ENCODE peak calls at places on chromosomes 12 and 14, in nine cellular contexts. X, V, O, M, Y, Q, G, R and S are unnamed samples.

GRCh38 chr12:91023326-91024004 is 18.7 kb upstream of the EPYC start:
- DNase-seq in Q (no peak), O (no peak), R (no peak), M (no peak), X (no peak), G (no peak), Y (no peak), V (no peak), S (no peak)

GRCh38 chr12:109115758-109116610 is at the start of gene ACACB:
- DNase-seq in O (peak), V (peak), R (no peak), G (peak), Y (peak), X (peak), Q (peak), M (peak), S (no peak)

GRCh38 chr12:79690156-79690605 is 583 bp downstream of the PAWR start:
- DNase-seq in G (peak), Y (peak), O (peak), Q (peak), R (no peak), M (peak), X (no peak), V (no peak), S (no peak)

GRCh38 chr14:99252940-99253868 is 18.8 kb downstream of the BCL11B start:
- DNase-seq in O (no peak), X (no peak), M (peak), Y (no peak), V (no peak), R (no peak), Q (no peak), G (no peak), S (no peak)

GRCh38 chr12:32568241-32568640 is 110.9 kb upstream of the DNM1L start:
- DNase-seq in G (no peak), Q (peak), Y (no peak), M (no peak), X (no peak), O (no peak), V (no peak), R (peak), S (no peak)

GRCh38 chr14:61812347-61813100 is 50.3 kb downstream of the SNAPC1 start:
- DNase-seq in M (no peak), G (no peak), V (no peak), X (no peak), O (no peak), Y (peak), Q (no peak), R (no peak), S (no peak)

GRCh38 chr12:100797246-100797645 is 2.7 kb downstream of the ANO4 start:
- DNase-seq in V (no peak), X (no peak), G (no peak), R (no peak), Y (peak), M (no peak), Q (no peak), O (no peak), S (no peak)

GRCh38 chr14:104175041-104175440 is 36.7 kb downstream of the KIF26A start:
- DNase-seq in V (no peak), R (no peak), G (no peak), M (no peak), X (no peak), Y (no peak), Q (no peak), O (no peak), S (no peak)

GRCh38 chr12:72491399-72491798 is 219.2 kb downstream of the TRHDE start:
- DNase-seq in Q (no peak), X (no peak), O (no peak), R (no peak), Y (no peak), M (no peak), G (no peak), V (no peak), S (no peak)

GRCh38 chr14:85948163-85948562 is 418.2 kb downstream of the FLRT2 start:
- DNase-seq in V (no peak), G (no peak), R (no peak), Q (no peak), O (no peak), M (no peak), X (peak), Y (no peak), S (no peak)

GRCh38 chr12:54259194-54260011 is 20.5 kb downstream of the CBX5 start:
- DNase-seq in X (no peak), M (peak), V (peak), G (peak), O (peak), Y (peak), Q (no peak), R (peak), S (no peak)
- H3K4me3 ChIP-seq in X (no peak), M (peak), V (peak), G (peak), O (peak), Y (peak), Q (no peak), R (peak), S (peak)

GRCh38 chr14:78902010-78902623 is 731.9 kb downstream of the NRXN3 start:
- DNase-seq in G (no peak), O (peak), R (no peak), Q (peak), V (peak), Y (peak), X (peak), M (no peak), S (no peak)

DNA sequence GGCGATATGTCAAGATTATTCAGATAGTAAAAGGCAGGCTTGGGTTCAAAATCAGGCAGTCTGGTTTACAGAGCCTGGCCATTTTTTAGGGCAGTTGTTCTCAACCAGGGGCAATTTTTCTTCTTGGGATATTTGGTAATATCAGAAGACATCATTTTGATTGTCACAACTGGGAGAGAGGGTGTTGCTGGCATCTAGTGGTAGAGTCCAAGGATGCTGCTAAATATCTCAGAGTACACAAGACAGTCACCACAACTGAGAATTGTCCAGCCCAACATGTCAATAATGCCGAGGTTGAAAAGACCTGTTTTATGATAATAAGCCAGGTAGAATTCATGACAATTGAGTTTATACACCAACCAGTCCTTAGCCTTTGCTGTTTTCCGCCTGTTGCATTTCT is 733.9 kb downstream of the NRXN3 start:
- DNase-seq in G (no peak), R (no peak), X (no peak), O (no peak), V (no peak), Q (no peak), M (no peak), Y (no peak), S (no peak)
- TF ChIP-seq CTCF in G (no peak), R (peak), X (no peak), O (no peak), V (no peak), Q (no peak), M (no peak), Y (no peak), S (no peak)

GRCh38 chr14:91316761-91317160 is 72.3 kb upstream of the GPR68 start:
- DNase-seq in X (no peak), O (no peak), V (no peak), Y (no peak), G (no peak), R (no peak), M (peak), Q (no peak), S (no peak)

GRCh38 chr14:91315844-91316267 is 71.4 kb upstream of the GPR68 start:
- DNase-seq in O (peak), M (peak), R (no peak), X (peak), V (no peak), Y (no peak), Q (no peak), G (no peak), S (no peak)

GRCh38 chr14:91320266-91320665 is 75.8 kb upstream of the GPR68 start:
- DNase-seq in M (peak), R (no peak), V (no peak), Q (no peak), Y (no peak), O (no peak), G (no peak), X (no peak), S (no peak)

GRCh38 chr14:91318911-91319310 is 74.4 kb upstream of the GPR68 start:
- DNase-seq in X (no peak), M (peak), Y (no peak), V (no peak), G (no peak), O (no peak), R (no peak), Q (no peak), S (no peak)

GRCh38 chr14:91317381-91318313 is 73.1 kb upstream of the GPR68 start:
- DNase-seq in M (peak), Q (no peak), R (no peak), X (peak), V (peak), O (peak), Y (no peak), G (peak), S (no peak)
- TF ChIP-seq POLR2AphosphoS5 in M (peak), Q (no peak), R (no peak), X (peak), V (peak), O (peak), Y (no peak), G (no peak), S (no peak)

GRCh38 chr12:2075558-2076195 is 22.9 kb downstream of the CACNA1C start:
- DNase-seq in M (no peak), Q (no peak), O (no peak), X (no peak), V (no peak), G (no peak), Y (no peak), R (no peak), S (no peak)
- H3K4me3 ChIP-seq in M (no peak), Q (no peak), O (no peak), X (no peak), V (no peak), G (no peak), Y (no peak), R (no peak), S (no peak)

GRCh38 chr12:4763549-4763948 is 43.3 kb downstream of the GALNT8 start:
- DNase-seq in V (no peak), G (no peak), M (no peak), R (peak), Q (peak), Y (peak), O (no peak), X (no peak), S (no peak)
- TF ChIP-seq CTCF in V (no peak), G (no peak), M (no peak), R (peak), Q (peak), Y (peak), O (no peak), X (no peak), S (no peak)

DNA sequence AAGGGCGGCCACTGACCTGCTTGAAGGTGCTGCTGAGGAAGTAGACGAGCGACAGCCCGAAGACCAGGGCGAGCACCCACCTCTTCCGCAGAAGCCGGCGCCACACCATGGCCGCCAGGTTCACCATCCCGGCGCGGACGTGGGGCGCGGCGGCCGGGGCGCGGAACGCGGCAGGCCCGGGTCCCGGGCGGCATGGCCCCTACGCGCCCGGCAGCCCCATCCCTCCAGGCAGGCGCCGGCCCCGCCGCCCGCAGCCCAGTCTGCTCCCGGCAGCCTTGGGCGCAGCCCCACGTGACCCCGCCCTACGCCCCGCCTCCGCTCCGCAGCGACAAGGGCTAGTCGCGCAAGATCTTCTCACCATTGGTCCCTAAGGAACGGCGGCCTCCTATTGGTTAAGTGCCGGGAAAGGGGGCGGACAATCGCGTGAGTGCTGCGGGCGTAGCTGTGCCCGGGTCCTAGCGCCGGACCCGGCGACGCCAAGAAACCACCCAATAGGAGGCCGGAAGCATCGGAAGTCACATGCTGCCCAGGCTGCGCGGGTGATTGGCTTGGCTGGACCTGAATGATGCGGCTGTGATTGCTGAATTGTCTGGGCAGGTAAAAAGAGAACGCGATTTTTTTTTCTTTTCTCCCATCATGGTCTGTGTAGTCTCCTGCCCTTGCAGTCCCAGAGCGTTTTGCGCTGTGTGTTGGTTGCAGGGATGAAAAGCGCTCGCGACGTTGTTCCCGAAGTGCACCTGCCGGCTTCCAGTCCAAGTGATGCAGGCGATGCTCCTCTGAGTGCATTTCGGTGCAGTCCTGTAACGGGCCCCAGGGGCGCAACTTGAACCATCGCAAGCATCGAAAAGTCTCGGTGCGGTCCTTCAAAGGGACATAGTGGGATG is at the start of the genes RNFT2 and SPRING1:
- DNase-seq in Y (peak), R (peak), O (peak), V (peak), M (peak), Q (peak), G (peak), X (peak), S (peak)
- TF ChIP-seq POLR2AphosphoS5 in Y (peak), R (peak), O (peak), V (peak), M (peak), Q (peak), G (no peak), X (no peak), S (peak)

GRCh38 chr12:46103691-46104090 is 113.3 kb upstream of the SCAF11 start:
- DNase-seq in R (no peak), G (no peak), O (no peak), X (no peak), Y (no peak), V (no peak), Q (no peak), M (no peak), S (no peak)

GRCh38 chr12:46105735-46106134 is 115.4 kb upstream of the SCAF11 start:
- DNase-seq in X (no peak), M (no peak), G (no peak), O (no peak), Y (no peak), V (no peak), Q (no peak), R (no peak), S (no peak)

DNA sequence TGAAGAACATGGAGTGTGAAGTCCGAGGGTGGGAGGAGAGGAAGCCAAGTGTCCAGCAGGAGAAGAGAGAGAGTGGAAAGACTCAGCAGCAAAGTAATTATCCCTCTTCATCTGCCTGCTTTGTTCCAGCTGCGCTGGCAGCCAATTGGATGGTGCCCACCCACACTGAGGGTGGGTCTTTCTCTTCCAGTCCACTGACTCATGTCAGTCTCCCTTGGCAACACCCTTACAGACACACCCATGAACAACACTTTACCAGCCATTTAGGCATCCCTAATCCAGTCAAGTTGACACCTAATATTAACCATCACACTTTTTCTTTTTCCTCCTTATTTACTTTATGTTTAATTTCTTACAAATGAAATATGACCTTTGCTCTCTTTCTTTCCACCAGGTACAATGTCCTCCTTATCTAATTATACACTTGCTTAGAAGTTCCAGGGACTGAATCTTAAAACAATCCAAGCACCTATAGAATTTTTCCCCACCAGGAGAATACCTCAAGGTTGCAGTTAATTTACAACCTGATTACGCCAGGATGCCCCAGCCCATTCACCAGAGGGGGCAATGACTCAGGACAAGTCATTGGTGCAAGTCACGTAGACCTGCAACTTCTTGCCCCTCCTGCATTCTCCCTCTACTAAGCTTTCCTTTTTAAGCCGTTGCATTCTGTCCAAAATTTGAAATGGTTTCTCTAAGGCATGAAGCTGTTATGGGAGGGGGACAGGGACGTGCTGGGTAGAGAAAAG is 110.9 kb upstream of the SCAF11 start:
- DNase-seq in M (no peak), R (no peak), G (no peak), O (no peak), Y (no peak), Q (no peak), V (no peak), X (no peak), S (no peak)
- H3K4me3 ChIP-seq in M (no peak), R (no peak), G (no peak), O (no peak), Y (no peak), Q (no peak), V (no peak), X (no peak), S (no peak)

DNA sequence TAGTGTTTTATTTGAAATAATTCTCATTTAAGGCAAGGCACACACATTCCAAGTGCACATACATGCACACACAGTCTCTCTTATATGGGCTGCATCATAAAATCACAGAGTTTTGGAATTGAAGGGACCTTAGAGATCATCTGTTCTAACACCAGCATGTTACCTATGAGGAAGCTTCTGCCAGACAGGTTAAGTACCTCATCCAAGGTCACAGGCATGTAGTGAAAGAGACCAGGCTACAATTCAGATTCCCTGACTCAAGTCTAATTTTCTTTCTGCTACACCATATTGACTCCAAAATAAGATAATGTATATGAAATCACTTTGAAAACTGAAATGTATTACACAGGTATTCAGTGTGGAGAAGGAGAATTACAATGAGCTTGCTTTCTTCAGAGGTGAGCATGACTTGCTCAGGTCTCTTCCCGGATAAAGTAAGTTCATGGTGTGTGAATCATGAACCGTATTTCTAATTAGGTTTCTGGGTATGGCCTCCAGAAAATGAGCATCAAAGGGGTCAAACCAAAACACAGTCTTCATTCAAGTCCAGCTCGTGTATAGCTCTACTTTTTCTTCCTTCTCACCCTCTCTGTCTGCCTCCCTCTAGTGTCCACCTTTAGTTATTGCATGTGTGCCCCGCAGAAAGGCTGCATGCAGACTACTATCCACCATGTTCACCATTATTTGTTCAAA is 411.9 kb downstream of the FUT8 start:
- DNase-seq in O (peak), V (peak), Y (peak), M (no peak), G (no peak), X (peak), R (peak), Q (peak), S (no peak)
- TF ChIP-seq CTCF in O (peak), V (peak), Y (peak), M (peak), G (peak), X (peak), R (peak), Q (peak), S (peak)